ENCODE peak calls at places on chromosomes 3 and 15, in six cellular contexts. One of them, this sample, is unnamed.
A peak's percentile ranks its signal among the peaks of the same experiment; 100 is the strongest.

GRCh38 chr3:86711634-86712033 is 279.3 kb downstream of the VGLL3 start:
- DNase-seq in AG04450: no peak
- DNase-seq in choroid plexus epithelial cell: no peak
- DNase-seq in endodermal cell: no peak
- DNase-seq in stomach: no peak
- DNase-seq in retinal pigment epithelial cell: no peak
- DNase-seq in this sample: no peak

GRCh38 chr3:66403268-66403990 is 97.4 kb downstream of the LRIG1 start:
- DNase-seq in retinal pigment epithelial cell: no peak
- DNase-seq in stomach: no peak
- DNase-seq in AG04450: no peak
- DNase-seq in choroid plexus epithelial cell: no peak
- DNase-seq in endodermal cell: peak; percentile 40
- DNase-seq in this sample: no peak

GRCh38 chr3:99128740-99129505 is 227.4 kb upstream of the DCBLD2 start:
- DNase-seq in retinal pigment epithelial cell: peak; percentile 99
- DNase-seq in endodermal cell: no peak
- DNase-seq in AG04450: peak; percentile 74
- DNase-seq in stomach: no peak
- DNase-seq in choroid plexus epithelial cell: peak; percentile 97
- DNase-seq in this sample: peak; percentile 96

GRCh38 chr3:132211896-132212295 is 105.3 kb upstream of the ACP3 start:
- DNase-seq in choroid plexus epithelial cell: peak; percentile 43
- DNase-seq in AG04450: no peak
- DNase-seq in stomach: no peak
- DNase-seq in retinal pigment epithelial cell: no peak
- DNase-seq in endodermal cell: no peak
- DNase-seq in this sample: no peak

GRCh38 chr3:12746419-12746818 is 12.6 kb downstream of the TMEM40 start:
- DNase-seq in AG04450: no peak
- DNase-seq in endodermal cell: peak; percentile 58
- DNase-seq in stomach: no peak
- DNase-seq in retinal pigment epithelial cell: no peak
- DNase-seq in choroid plexus epithelial cell: no peak
- DNase-seq in this sample: no peak

GRCh38 chr3:106824856-106825255 is 552.4 kb upstream of the CCDC54 start:
- DNase-seq in endodermal cell: peak; percentile 71
- DNase-seq in retinal pigment epithelial cell: no peak
- DNase-seq in choroid plexus epithelial cell: peak; percentile 73
- DNase-seq in AG04450: peak; percentile 8
- DNase-seq in stomach: no peak
- DNase-seq in this sample: peak; percentile 84

GRCh38 chr15:81410318-81410753 is 36.3 kb upstream of the TMC3 start:
- DNase-seq in retinal pigment epithelial cell: peak; percentile 17
- DNase-seq in AG04450: peak; percentile 37
- DNase-seq in endodermal cell: peak; percentile 85
- DNase-seq in choroid plexus epithelial cell: peak; percentile 86
- DNase-seq in stomach: no peak
- DNase-seq in this sample: peak; percentile 72

GRCh38 chr3:94115482-94115881 is 52.6 kb downstream of the NSUN3 start:
- DNase-seq in choroid plexus epithelial cell: peak; percentile 69
- DNase-seq in retinal pigment epithelial cell: no peak
- DNase-seq in endodermal cell: no peak
- DNase-seq in AG04450: peak; percentile 7
- DNase-seq in stomach: no peak
- DNase-seq in this sample: peak; percentile 46

GRCh38 chr15:51229907-51230328 is 108.5 kb downstream of the CYP19A1 start:
- DNase-seq in stomach: no peak
- DNase-seq in AG04450: no peak
- DNase-seq in choroid plexus epithelial cell: peak; percentile 66
- DNase-seq in retinal pigment epithelial cell: no peak
- DNase-seq in endodermal cell: peak; percentile 63
- DNase-seq in this sample: peak; percentile 30

GRCh38 chr15:38651328-38652038 is 86.9 kb upstream of the RASGRP1 start:
- DNase-seq in choroid plexus epithelial cell: no peak
- DNase-seq in stomach: no peak
- DNase-seq in AG04450: no peak
- DNase-seq in endodermal cell: peak; percentile 65
- DNase-seq in retinal pigment epithelial cell: no peak
- DNase-seq in this sample: no peak

GRCh38 chr3:193240850-193241706 is at the start of gene PLAAT1:
- DNase-seq in choroid plexus epithelial cell: peak; percentile 45
- DNase-seq in stomach: peak; percentile 75
- DNase-seq in endodermal cell: peak; percentile 90
- DNase-seq in retinal pigment epithelial cell: peak; percentile 27
- DNase-seq in AG04450: no peak
- DNase-seq in this sample: peak; percentile 58

GRCh38 chr3:14523792-14524191 is 16.4 kb downstream of the GRIP2 start:
- DNase-seq in choroid plexus epithelial cell: no peak
- DNase-seq in endodermal cell: peak; percentile 33
- DNase-seq in AG04450: no peak
- DNase-seq in stomach: no peak
- DNase-seq in retinal pigment epithelial cell: peak; percentile 12
- DNase-seq in this sample: no peak

GRCh38 chr3:38039101-38039898 is at the start of gene DLEC1:
- DNase-seq in retinal pigment epithelial cell: no peak
- DNase-seq in AG04450: no peak
- DNase-seq in choroid plexus epithelial cell: peak; percentile 62
- DNase-seq in endodermal cell: peak; percentile 90
- DNase-seq in stomach: peak; percentile 77
- DNase-seq in this sample: peak; percentile 38

GRCh38 chr3:192915724-192916123 is 1.9 kb downstream of the MB21D2 start:
- DNase-seq in choroid plexus epithelial cell: no peak
- DNase-seq in endodermal cell: no peak
- DNase-seq in retinal pigment epithelial cell: no peak
- DNase-seq in stomach: no peak
- DNase-seq in AG04450: no peak
- DNase-seq in this sample: no peak

GRCh38 chr3:76346680-76347079 is 561.3 kb upstream of the ZNF717 start:
- DNase-seq in stomach: no peak
- DNase-seq in endodermal cell: no peak
- DNase-seq in retinal pigment epithelial cell: no peak
- DNase-seq in choroid plexus epithelial cell: no peak
- DNase-seq in AG04450: no peak
- DNase-seq in this sample: no peak

GRCh38 chr3:51282931-51283330 is 102.2 kb upstream of the MANF start:
- DNase-seq in retinal pigment epithelial cell: no peak
- DNase-seq in stomach: no peak
- DNase-seq in choroid plexus epithelial cell: peak; percentile 8
- DNase-seq in AG04450: peak; percentile 15
- DNase-seq in endodermal cell: no peak
- DNase-seq in this sample: peak; percentile 64

GRCh38 chr3:29319262-29319661 is 38.4 kb downstream of the RBMS3 start:
- DNase-seq in choroid plexus epithelial cell: no peak
- DNase-seq in AG04450: no peak
- DNase-seq in stomach: no peak
- DNase-seq in endodermal cell: no peak
- DNase-seq in retinal pigment epithelial cell: no peak
- DNase-seq in this sample: no peak

GRCh38 chr3:188060436-188060835 is 93.5 kb upstream of the LPP start:
- DNase-seq in stomach: no peak
- DNase-seq in AG04450: no peak
- DNase-seq in retinal pigment epithelial cell: no peak
- DNase-seq in endodermal cell: no peak
- DNase-seq in choroid plexus epithelial cell: no peak
- DNase-seq in this sample: no peak

GRCh38 chr3:183507551-183507950 is 48.0 kb downstream of the KLHL6 start:
- DNase-seq in choroid plexus epithelial cell: no peak
- DNase-seq in stomach: peak; percentile 23
- DNase-seq in endodermal cell: no peak
- DNase-seq in AG04450: no peak
- DNase-seq in retinal pigment epithelial cell: no peak
- DNase-seq in this sample: no peak

GRCh38 chr3:139317215-139317614 is 26.6 kb upstream of the MRPS22 start:
- DNase-seq in retinal pigment epithelial cell: no peak
- DNase-seq in choroid plexus epithelial cell: no peak
- DNase-seq in AG04450: no peak
- DNase-seq in stomach: no peak
- DNase-seq in endodermal cell: no peak
- DNase-seq in this sample: no peak

DNA sequence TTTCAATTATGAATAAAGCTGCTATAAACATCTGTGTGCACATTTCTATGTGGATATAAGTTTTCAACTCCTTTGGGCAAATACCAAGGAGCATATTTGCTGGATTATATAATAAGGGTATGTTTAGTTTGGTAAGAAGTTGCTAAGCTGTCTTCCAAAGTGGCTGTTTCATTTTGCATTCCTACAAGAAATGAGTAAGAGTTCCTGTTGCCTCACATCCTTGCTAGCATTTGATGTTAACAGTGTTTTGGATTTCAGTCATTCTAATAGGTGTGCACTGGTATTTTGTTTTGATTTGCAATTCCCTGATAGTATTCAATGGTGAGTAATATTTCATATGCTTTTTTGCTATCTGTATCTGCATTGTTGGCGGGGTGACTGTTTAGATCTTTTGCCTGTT is 120.7 kb upstream of the MDFIC2 start:
- DNase-seq in choroid plexus epithelial cell: peak; percentile 78
- DNase-seq in retinal pigment epithelial cell: no peak
- DNase-seq in AG04450: no peak
- DNase-seq in stomach: no peak
- DNase-seq in endodermal cell: no peak
- DNase-seq in this sample: peak; percentile 60
- TF ChIP-seq CTCF in choroid plexus epithelial cell: no peak
- TF ChIP-seq CTCF in retinal pigment epithelial cell: no peak
- TF ChIP-seq CTCF in AG04450: no peak
- TF ChIP-seq CTCF in stomach: no peak
- TF ChIP-seq CTCF in endodermal cell: no peak
- TF ChIP-seq CTCF in this sample: no peak

GRCh38 chr3:46205286-46205960 is 2.7 kb downstream of the CCR1 start:
- DNase-seq in retinal pigment epithelial cell: no peak
- DNase-seq in endodermal cell: no peak
- DNase-seq in stomach: no peak
- DNase-seq in choroid plexus epithelial cell: no peak
- DNase-seq in AG04450: no peak
- DNase-seq in this sample: no peak

GRCh38 chr3:46203681-46204080 is 4.4 kb downstream of the CCR1 start:
- DNase-seq in retinal pigment epithelial cell: no peak
- DNase-seq in stomach: no peak
- DNase-seq in choroid plexus epithelial cell: no peak
- DNase-seq in endodermal cell: no peak
- DNase-seq in AG04450: no peak
- DNase-seq in this sample: no peak

GRCh38 chr3:46209053-46209452 is 940 bp upstream of the CCR1 start:
- DNase-seq in AG04450: no peak
- DNase-seq in stomach: no peak
- DNase-seq in endodermal cell: no peak
- DNase-seq in retinal pigment epithelial cell: no peak
- DNase-seq in choroid plexus epithelial cell: no peak
- DNase-seq in this sample: no peak

GRCh38 chr3:46208167-46208704 is at the start of gene CCR1:
- DNase-seq in endodermal cell: peak; percentile 85
- DNase-seq in retinal pigment epithelial cell: no peak
- DNase-seq in choroid plexus epithelial cell: peak; percentile 71
- DNase-seq in stomach: no peak
- DNase-seq in AG04450: no peak
- DNase-seq in this sample: peak; percentile 17

DNA sequence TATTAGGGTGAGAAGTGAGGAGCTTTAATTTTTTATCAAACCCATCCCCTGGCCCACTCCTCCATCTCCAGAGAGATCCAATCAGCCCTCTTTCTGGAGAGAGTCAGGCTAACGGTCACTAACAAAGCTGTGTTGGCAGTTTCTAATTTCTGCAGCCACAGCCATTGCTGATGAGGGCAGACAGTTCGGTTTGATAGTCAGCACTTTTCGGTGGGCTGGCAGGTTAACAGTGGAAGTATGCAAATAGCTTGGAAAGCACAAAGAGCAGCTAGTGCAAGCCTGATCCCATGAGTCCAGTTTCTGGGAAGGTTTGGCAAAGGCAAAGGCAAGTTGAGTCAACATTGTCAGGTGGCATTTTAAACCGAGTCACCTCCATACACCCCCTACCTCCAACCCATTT is 1.8 kb downstream of the CCR1 start:
- DNase-seq in AG04450: no peak
- DNase-seq in endodermal cell: no peak
- DNase-seq in choroid plexus epithelial cell: no peak
- DNase-seq in retinal pigment epithelial cell: no peak
- DNase-seq in stomach: no peak
- DNase-seq in this sample: no peak
- H3K4me3 ChIP-seq in AG04450: no peak overlapping the region
- H3K4me3 ChIP-seq in endodermal cell: no peak overlapping the region
- H3K4me3 ChIP-seq in choroid plexus epithelial cell: no peak overlapping the region
- H3K4me3 ChIP-seq in retinal pigment epithelial cell: no peak overlapping the region
- H3K4me3 ChIP-seq in stomach: peak overlapping the region; percentile 31
- H3K4me3 ChIP-seq in this sample: no peak overlapping the region

DNA sequence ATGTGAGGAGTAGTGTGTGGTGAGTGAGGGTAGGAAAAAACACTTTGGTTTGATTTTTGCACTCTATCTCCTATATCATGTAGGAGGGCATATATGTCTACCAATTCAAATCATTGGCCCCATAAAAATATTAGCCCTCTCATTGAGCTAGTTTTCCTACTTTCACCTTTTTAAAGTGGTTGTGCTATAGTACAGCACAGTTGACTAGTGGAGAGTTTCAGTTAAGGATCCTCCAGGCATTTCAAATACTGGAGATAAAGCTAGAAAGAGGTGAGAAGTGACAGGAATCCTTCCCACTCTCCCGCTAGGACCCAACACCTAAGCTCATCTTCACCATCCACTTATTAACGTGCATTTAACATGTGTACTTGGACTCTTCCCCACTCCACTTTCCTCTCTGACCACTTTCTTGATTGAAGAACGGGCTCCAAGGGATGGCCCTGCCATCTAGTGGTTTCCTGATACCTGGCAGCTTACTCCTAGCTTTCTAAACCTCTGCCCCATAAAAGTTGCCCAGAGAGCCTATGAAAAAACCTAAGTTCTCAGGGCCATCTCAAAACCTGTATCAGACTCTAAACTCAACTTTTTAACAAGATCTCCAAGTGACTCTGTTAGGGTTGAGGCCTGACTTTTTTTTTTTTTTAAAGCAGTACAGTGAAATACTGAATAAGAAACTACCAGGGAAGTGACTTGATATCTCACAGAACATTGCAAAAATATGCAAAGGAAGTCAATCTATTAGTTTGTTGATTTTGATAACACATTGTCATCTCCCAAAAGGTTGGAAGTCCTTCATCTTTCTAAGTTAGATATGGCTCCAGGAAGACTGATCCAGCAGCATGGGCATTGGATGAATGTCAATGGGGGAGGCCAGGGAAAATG is 17.9 kb downstream of the IL12A start:
- DNase-seq in AG04450: peak; percentile 61
- DNase-seq in endodermal cell: peak; percentile 78
- DNase-seq in choroid plexus epithelial cell: peak; percentile 90
- DNase-seq in retinal pigment epithelial cell: no peak
- DNase-seq in stomach: peak; percentile 47
- DNase-seq in this sample: peak; percentile 78
- TF ChIP-seq CTCF in AG04450: peak; percentile 98
- TF ChIP-seq CTCF in endodermal cell: peak; percentile 85
- TF ChIP-seq CTCF in choroid plexus epithelial cell: peak; percentile 99
- TF ChIP-seq CTCF in retinal pigment epithelial cell: peak; percentile 98
- TF ChIP-seq CTCF in stomach: peak; percentile 57
- TF ChIP-seq CTCF in this sample: peak; percentile 95

DNA sequence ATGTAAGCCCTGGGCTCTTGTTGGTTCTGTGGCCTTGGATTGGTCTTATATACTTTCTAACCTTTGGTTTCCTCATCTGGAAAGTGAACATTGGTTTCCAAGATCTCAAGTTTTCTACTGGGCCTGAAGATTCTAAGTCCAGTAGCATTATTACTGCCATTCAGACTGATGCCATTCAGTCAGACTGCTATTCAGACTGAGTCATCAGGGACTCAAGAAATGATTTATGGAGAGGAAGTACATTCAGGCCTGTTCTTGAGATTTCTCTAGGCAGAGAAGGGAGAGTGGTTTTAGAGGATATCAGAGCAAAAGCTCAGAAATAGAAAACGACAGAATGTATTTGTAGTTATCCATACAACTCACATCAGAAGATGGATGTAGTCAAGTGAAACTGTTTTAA is 557.2 kb downstream of the NR2F2 start:
- DNase-seq in AG04450: no peak
- DNase-seq in stomach: no peak
- DNase-seq in endodermal cell: no peak
- DNase-seq in choroid plexus epithelial cell: peak; percentile 40
- DNase-seq in retinal pigment epithelial cell: no peak
- DNase-seq in this sample: no peak
- H3K4me3 ChIP-seq in AG04450: no peak overlapping the region
- H3K4me3 ChIP-seq in stomach: no peak overlapping the region
- H3K4me3 ChIP-seq in endodermal cell: no peak overlapping the region
- H3K4me3 ChIP-seq in choroid plexus epithelial cell: no peak overlapping the region
- H3K4me3 ChIP-seq in retinal pigment epithelial cell: no peak overlapping the region
- H3K4me3 ChIP-seq in this sample: no peak overlapping the region

This sample was measured in astrocyte of the spinal cord.